ENCODE peak calls at places on chromosomes 3 and 15, in four cellular contexts. One of them, this sample, is unnamed.

GRCh38 chr15:54620916-54621315 is 575.8 kb downstream of the RSL24D1 start:
- DNase-seq in head of caudate nucleus: no peak
- DNase-seq in SW480: no peak
- DNase-seq in activated naive CD4-positive, alpha-beta T cell treated with anti-CD3 and anti-CD28 coated beads for 36 hours: no peak
- DNase-seq in this sample: no peak

GRCh38 chr3:52346623-52347530 is 30.8 kb downstream of the DNAH1 start:
- DNase-seq in activated naive CD4-positive, alpha-beta T cell treated with anti-CD3 and anti-CD28 coated beads for 36 hours: no peak
- DNase-seq in head of caudate nucleus: no peak
- DNase-seq in SW480: no peak
- DNase-seq in this sample: no peak

GRCh38 chr3:53796161-53796560 is 50.1 kb downstream of the CHDH start:
- DNase-seq in head of caudate nucleus: peak; percentile 28
- DNase-seq in activated naive CD4-positive, alpha-beta T cell treated with anti-CD3 and anti-CD28 coated beads for 36 hours: no peak
- DNase-seq in SW480: no peak
- DNase-seq in this sample: peak; percentile 74

GRCh38 chr3:128497305-128498126 is 4.5 kb upstream of the GATA2 start:
- DNase-seq in head of caudate nucleus: peak; percentile 79
- DNase-seq in SW480: peak; percentile 66
- DNase-seq in activated naive CD4-positive, alpha-beta T cell treated with anti-CD3 and anti-CD28 coated beads for 36 hours: peak; percentile 74
- DNase-seq in this sample: peak; percentile 79

GRCh38 chr3:47410801-47411646 is 30.2 kb downstream of the PTPN23 start:
- DNase-seq in head of caudate nucleus: no peak
- DNase-seq in SW480: no peak
- DNase-seq in activated naive CD4-positive, alpha-beta T cell treated with anti-CD3 and anti-CD28 coated beads for 36 hours: no peak
- DNase-seq in this sample: no peak

GRCh38 chr3:50264964-50265485 is 3.9 kb upstream of the SEMA3B start:
- DNase-seq in SW480: peak; percentile 96
- DNase-seq in activated naive CD4-positive, alpha-beta T cell treated with anti-CD3 and anti-CD28 coated beads for 36 hours: no peak
- DNase-seq in head of caudate nucleus: no peak
- DNase-seq in this sample: no peak

GRCh38 chr3:20056727-20057611 is 16.7 kb downstream of the KAT2B start:
- DNase-seq in activated naive CD4-positive, alpha-beta T cell treated with anti-CD3 and anti-CD28 coated beads for 36 hours: peak; percentile 61
- DNase-seq in SW480: no peak
- DNase-seq in head of caudate nucleus: no peak
- DNase-seq in this sample: no peak

GRCh38 chr3:186440850-186441249 is 78.8 kb upstream of the DGKG start:
- DNase-seq in head of caudate nucleus: no peak
- DNase-seq in activated naive CD4-positive, alpha-beta T cell treated with anti-CD3 and anti-CD28 coated beads for 36 hours: no peak
- DNase-seq in SW480: no peak
- DNase-seq in this sample: no peak

GRCh38 chr3:42177068-42177800 is 86.1 kb downstream of the TRAK1 start:
- DNase-seq in SW480: no peak
- DNase-seq in head of caudate nucleus: no peak
- DNase-seq in activated naive CD4-positive, alpha-beta T cell treated with anti-CD3 and anti-CD28 coated beads for 36 hours: no peak
- DNase-seq in this sample: no peak

GRCh38 chr3:40720863-40721262 is 196.1 kb downstream of the ZNF621 start:
- DNase-seq in SW480: no peak
- DNase-seq in activated naive CD4-positive, alpha-beta T cell treated with anti-CD3 and anti-CD28 coated beads for 36 hours: no peak
- DNase-seq in head of caudate nucleus: no peak
- DNase-seq in this sample: peak; percentile 39

GRCh38 chr3:172643780-172644179 is 67.1 kb downstream of the NCEH1 start:
- DNase-seq in head of caudate nucleus: no peak
- DNase-seq in activated naive CD4-positive, alpha-beta T cell treated with anti-CD3 and anti-CD28 coated beads for 36 hours: no peak
- DNase-seq in SW480: no peak
- DNase-seq in this sample: no peak

GRCh38 chr3:62558549-62559112 is 185.3 kb upstream of the FEZF2 start:
- DNase-seq in head of caudate nucleus: no peak
- DNase-seq in activated naive CD4-positive, alpha-beta T cell treated with anti-CD3 and anti-CD28 coated beads for 36 hours: peak; percentile 10
- DNase-seq in SW480: peak; percentile 6
- DNase-seq in this sample: no peak

GRCh38 chr15:99096173-99096893 is 8.5 kb upstream of the SYNM start:
- DNase-seq in SW480: no peak
- DNase-seq in head of caudate nucleus: no peak
- DNase-seq in activated naive CD4-positive, alpha-beta T cell treated with anti-CD3 and anti-CD28 coated beads for 36 hours: no peak
- DNase-seq in this sample: no peak

GRCh38 chr15:57607570-57608000 is 15.9 kb downstream of the MYZAP start:
- DNase-seq in activated naive CD4-positive, alpha-beta T cell treated with anti-CD3 and anti-CD28 coated beads for 36 hours: no peak
- DNase-seq in head of caudate nucleus: no peak
- DNase-seq in SW480: peak; percentile 95
- DNase-seq in this sample: no peak

GRCh38 chr3:53936347-53936746 is 44.7 kb upstream of the SELENOK start:
- DNase-seq in head of caudate nucleus: no peak
- DNase-seq in SW480: no peak
- DNase-seq in activated naive CD4-positive, alpha-beta T cell treated with anti-CD3 and anti-CD28 coated beads for 36 hours: no peak
- DNase-seq in this sample: no peak

GRCh38 chr15:74196175-74196574 is 6.4 kb downstream of the STRA6 start:
- DNase-seq in activated naive CD4-positive, alpha-beta T cell treated with anti-CD3 and anti-CD28 coated beads for 36 hours: no peak
- DNase-seq in head of caudate nucleus: peak; percentile 49
- DNase-seq in SW480: peak; percentile 81
- DNase-seq in this sample: no peak

GRCh38 chr3:43998374-43998840 is 243.3 kb upstream of the TOPAZ1 start:
- DNase-seq in activated naive CD4-positive, alpha-beta T cell treated with anti-CD3 and anti-CD28 coated beads for 36 hours: no peak
- DNase-seq in SW480: peak; percentile 21
- DNase-seq in head of caudate nucleus: no peak
- DNase-seq in this sample: no peak